ENCODE peak calls at places on chromosomes 6 and 20, in four cellular contexts. One of them, this sample, is unnamed.

GRCh38 chr6:126767741-126768140 is 350.7 kb upstream of the RSPO3 start:
- DNase-seq in upper lobe of left lung: no peak
- DNase-seq in left ventricle myocardium inferior: no peak
- DNase-seq in prostate gland: no peak
- DNase-seq in this sample: no peak

GRCh38 chr6:1604347-1604990 is 5.2 kb upstream of the FOXC1 start:
- DNase-seq in upper lobe of left lung: peak; percentile 56
- DNase-seq in left ventricle myocardium inferior: no peak
- DNase-seq in prostate gland: peak; percentile 58
- DNase-seq in this sample: peak; percentile 67

GRCh38 chr6:21887301-21888185 is 294.0 kb downstream of the SOX4 start:
- DNase-seq in upper lobe of left lung: no peak
- DNase-seq in left ventricle myocardium inferior: peak; percentile 20
- DNase-seq in prostate gland: peak; percentile 28
- DNase-seq in this sample: no peak

GRCh38 chr6:43076093-43076927 is at the start of gene PTK7:
- DNase-seq in upper lobe of left lung: peak; percentile 47
- DNase-seq in left ventricle myocardium inferior: peak; percentile 22
- DNase-seq in prostate gland: peak; percentile 70
- DNase-seq in this sample: peak; percentile 18

GRCh38 chr6:109224107-109224875 is 129.0 kb downstream of the CEP57L1 start:
- DNase-seq in upper lobe of left lung: no peak
- DNase-seq in left ventricle myocardium inferior: no peak
- DNase-seq in prostate gland: no peak
- DNase-seq in this sample: no peak

GRCh38 chr20:44017905-44018683 is 103.4 kb downstream of the TOX2 start:
- DNase-seq in upper lobe of left lung: peak; percentile 88
- DNase-seq in left ventricle myocardium inferior: no peak
- DNase-seq in prostate gland: peak; percentile 40
- DNase-seq in this sample: no peak

GRCh38 chr20:63217706-63218105 is 1.8 kb upstream of the YTHDF1 start:
- DNase-seq in upper lobe of left lung: no peak
- DNase-seq in left ventricle myocardium inferior: no peak
- DNase-seq in prostate gland: no peak
- DNase-seq in this sample: no peak

GRCh38 chr6:17280552-17281090 is 540 bp upstream of the RBM24 start:
- DNase-seq in upper lobe of left lung: no peak
- DNase-seq in left ventricle myocardium inferior: peak; percentile 75
- DNase-seq in prostate gland: no peak
- DNase-seq in this sample: no peak

GRCh38 chr6:81767163-81768000 is 14.9 kb upstream of the TENT5A start:
- DNase-seq in upper lobe of left lung: peak; percentile 62
- DNase-seq in left ventricle myocardium inferior: no peak
- DNase-seq in prostate gland: no peak
- DNase-seq in this sample: no peak

GRCh38 chr20:43853174-43853803 is 61.4 kb upstream of the TOX2 start:
- DNase-seq in upper lobe of left lung: no peak
- DNase-seq in left ventricle myocardium inferior: no peak
- DNase-seq in prostate gland: no peak
- DNase-seq in this sample: no peak

GRCh38 chr6:31351734-31352496 is 5.1 kb downstream of the HLA-B start:
- DNase-seq in upper lobe of left lung: no peak
- DNase-seq in left ventricle myocardium inferior: no peak
- DNase-seq in prostate gland: no peak
- DNase-seq in this sample: no peak

GRCh38 chr6:81340946-81341345 is 411.5 kb downstream of the TENT5A start:
- DNase-seq in upper lobe of left lung: no peak
- DNase-seq in left ventricle myocardium inferior: no peak
- DNase-seq in prostate gland: no peak
- DNase-seq in this sample: no peak

GRCh38 chr6:129672883-129673631 is 36.9 kb downstream of the ARHGAP18 start:
- DNase-seq in upper lobe of left lung: no peak
- DNase-seq in left ventricle myocardium inferior: no peak
- DNase-seq in prostate gland: no peak
- DNase-seq in this sample: no peak

GRCh38 chr6:89404512-89404911 is 7.6 kb downstream of the RRAGD start:
- DNase-seq in upper lobe of left lung: no peak
- DNase-seq in left ventricle myocardium inferior: no peak
- DNase-seq in prostate gland: no peak
- DNase-seq in this sample: no peak

GRCh38 chr20:42938486-42939205 is 251.1 kb downstream of the PTPRT start:
- DNase-seq in upper lobe of left lung: no peak
- DNase-seq in left ventricle myocardium inferior: no peak
- DNase-seq in prostate gland: no peak
- DNase-seq in this sample: no peak

GRCh38 chr20:41048475-41049242 is 20.0 kb downstream of the TOP1 start:
- DNase-seq in upper lobe of left lung: no peak
- DNase-seq in left ventricle myocardium inferior: no peak
- DNase-seq in prostate gland: no peak
- DNase-seq in this sample: no peak

GRCh38 chr6:56751604-56752003 is 108.9 kb upstream of the DST start:
- DNase-seq in upper lobe of left lung: no peak
- DNase-seq in left ventricle myocardium inferior: no peak
- DNase-seq in prostate gland: no peak
- DNase-seq in this sample: no peak

GRCh38 chr6:56906752-56907151 is 48.2 kb upstream of the BEND6 start:
- DNase-seq in upper lobe of left lung: no peak
- DNase-seq in left ventricle myocardium inferior: no peak
- DNase-seq in prostate gland: no peak
- DNase-seq in this sample: no peak

GRCh38 chr6:142903806-142904205 is 41.2 kb downstream of the HIVEP2 start:
- DNase-seq in upper lobe of left lung: no peak
- DNase-seq in left ventricle myocardium inferior: no peak
- DNase-seq in prostate gland: no peak
- DNase-seq in this sample: no peak

GRCh38 chr6:7550433-7550801 is 8.9 kb downstream of the DSP start:
- DNase-seq in upper lobe of left lung: no peak
- DNase-seq in left ventricle myocardium inferior: no peak
- DNase-seq in prostate gland: no peak
- DNase-seq in this sample: no peak

GRCh38 chr20:9838378-9839295 is at the start of gene PAK5:
- DNase-seq in upper lobe of left lung: peak; percentile 68
- DNase-seq in left ventricle myocardium inferior: no peak
- DNase-seq in prostate gland: peak; percentile 82
- DNase-seq in this sample: no peak

GRCh38 chr6:121334299-121335104 is at the start of gene TBC1D32:
- DNase-seq in upper lobe of left lung: peak; percentile 92
- DNase-seq in left ventricle myocardium inferior: peak; percentile 92
- DNase-seq in prostate gland: peak; percentile 85
- DNase-seq in this sample: peak; percentile 80

GRCh38 chr6:83192456-83192855 is 609 bp downstream of the PGM3 start:
- DNase-seq in upper lobe of left lung: no peak
- DNase-seq in left ventricle myocardium inferior: no peak
- DNase-seq in prostate gland: no peak
- DNase-seq in this sample: no peak

GRCh38 chr6:5133943-5134342 is 48.8 kb downstream of the PPP1R3G start:
- DNase-seq in upper lobe of left lung: no peak
- DNase-seq in left ventricle myocardium inferior: no peak
- DNase-seq in prostate gland: no peak
- DNase-seq in this sample: no peak

GRCh38 chr6:42263165-42263852 is 45.6 kb upstream of the MRPS10 start:
- DNase-seq in upper lobe of left lung: no peak
- DNase-seq in left ventricle myocardium inferior: no peak
- DNase-seq in prostate gland: no peak
- DNase-seq in this sample: no peak

GRCh38 chr20:48398506-48399449 is 429.0 kb downstream of the PREX1 start:
- DNase-seq in upper lobe of left lung: no peak
- DNase-seq in left ventricle myocardium inferior: no peak
- DNase-seq in prostate gland: no peak
- DNase-seq in this sample: no peak

DNA sequence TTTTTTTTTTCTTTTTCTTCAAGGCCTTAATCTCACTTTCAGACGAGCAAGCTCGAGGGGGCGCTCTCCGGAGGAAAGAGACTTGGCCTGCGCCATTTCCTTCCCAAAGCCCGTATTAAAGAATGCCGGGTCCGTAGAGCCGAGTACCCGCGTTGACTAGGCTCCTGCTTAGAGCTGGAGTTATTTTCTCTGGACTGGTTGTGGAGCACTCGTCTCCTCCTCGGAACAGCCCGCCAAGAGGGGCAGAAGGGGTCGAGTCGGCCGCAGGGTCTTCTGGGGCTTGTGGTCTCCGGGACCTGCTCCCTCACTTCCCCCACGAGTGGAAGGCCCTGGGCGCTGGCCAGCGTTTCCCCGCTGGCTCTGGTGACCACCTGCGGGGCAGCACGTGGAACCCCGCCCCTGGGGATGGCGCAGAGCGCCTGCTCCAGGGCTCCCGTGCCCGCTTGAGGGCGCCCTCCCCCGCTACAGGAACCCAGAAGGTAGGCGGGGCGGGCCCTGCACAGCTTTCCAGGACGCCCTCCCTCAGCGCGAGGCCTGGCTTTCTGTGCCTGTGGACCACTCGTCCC is 2.7 kb upstream of the MEI4 start:
- DNase-seq in upper lobe of left lung: no peak
- DNase-seq in left ventricle myocardium inferior: peak; percentile 31
- DNase-seq in prostate gland: no peak
- DNase-seq in this sample: no peak
- TF ChIP-seq CTCF in upper lobe of left lung: no peak
- TF ChIP-seq CTCF in left ventricle myocardium inferior: peak; percentile 31
- TF ChIP-seq CTCF in prostate gland: no peak
- TF ChIP-seq CTCF in this sample: no peak

GRCh38 chr20:51160011-51160410 is 137.1 kb upstream of the KCNG1 start:
- DNase-seq in upper lobe of left lung: no peak
- DNase-seq in left ventricle myocardium inferior: no peak
- DNase-seq in prostate gland: no peak
- DNase-seq in this sample: no peak
- H3K27me3 ChIP-seq in upper lobe of left lung: no peaks in the 10 kb centered on the region
- H3K27me3 ChIP-seq in left ventricle myocardium inferior: peaks cover 99% of the 10 kb centered on the region
- H3K27me3 ChIP-seq in prostate gland: no peaks in the 10 kb centered on the region
- H3K27me3 ChIP-seq in this sample: peaks cover 30% of the 10 kb centered on the region

DNA sequence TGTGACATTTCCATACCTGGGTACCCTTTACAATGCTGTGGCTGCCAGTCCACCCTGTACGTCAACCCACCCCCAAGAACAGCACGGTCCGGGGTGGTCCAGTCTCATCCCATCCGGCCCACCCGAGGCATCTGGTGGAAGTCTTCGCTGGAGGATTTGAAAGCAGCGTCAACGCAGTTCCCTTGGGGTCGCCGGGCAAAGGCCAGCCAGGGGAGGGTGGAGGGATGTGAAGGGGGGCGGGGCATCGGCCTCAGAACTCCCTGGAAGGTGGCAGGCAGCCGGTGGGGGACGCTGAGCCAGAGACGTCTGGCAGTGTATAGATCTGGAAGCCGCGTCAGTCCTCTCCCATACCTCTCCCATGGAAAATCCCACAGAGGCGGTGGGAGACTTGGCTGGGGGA is 1944.0 kb upstream of the DEFB115 start:
- DNase-seq in upper lobe of left lung: no peak
- DNase-seq in left ventricle myocardium inferior: no peak
- DNase-seq in prostate gland: no peak
- DNase-seq in this sample: no peak
- H3K9me3 ChIP-seq in upper lobe of left lung: peaks cover 3% of the 10 kb centered on the region
- H3K9me3 ChIP-seq in left ventricle myocardium inferior: peaks cover 7% of the 10 kb centered on the region
- H3K9me3 ChIP-seq in prostate gland: no peaks in the 10 kb centered on the region
- H3K9me3 ChIP-seq in this sample: no peaks in the 10 kb centered on the region

DNA sequence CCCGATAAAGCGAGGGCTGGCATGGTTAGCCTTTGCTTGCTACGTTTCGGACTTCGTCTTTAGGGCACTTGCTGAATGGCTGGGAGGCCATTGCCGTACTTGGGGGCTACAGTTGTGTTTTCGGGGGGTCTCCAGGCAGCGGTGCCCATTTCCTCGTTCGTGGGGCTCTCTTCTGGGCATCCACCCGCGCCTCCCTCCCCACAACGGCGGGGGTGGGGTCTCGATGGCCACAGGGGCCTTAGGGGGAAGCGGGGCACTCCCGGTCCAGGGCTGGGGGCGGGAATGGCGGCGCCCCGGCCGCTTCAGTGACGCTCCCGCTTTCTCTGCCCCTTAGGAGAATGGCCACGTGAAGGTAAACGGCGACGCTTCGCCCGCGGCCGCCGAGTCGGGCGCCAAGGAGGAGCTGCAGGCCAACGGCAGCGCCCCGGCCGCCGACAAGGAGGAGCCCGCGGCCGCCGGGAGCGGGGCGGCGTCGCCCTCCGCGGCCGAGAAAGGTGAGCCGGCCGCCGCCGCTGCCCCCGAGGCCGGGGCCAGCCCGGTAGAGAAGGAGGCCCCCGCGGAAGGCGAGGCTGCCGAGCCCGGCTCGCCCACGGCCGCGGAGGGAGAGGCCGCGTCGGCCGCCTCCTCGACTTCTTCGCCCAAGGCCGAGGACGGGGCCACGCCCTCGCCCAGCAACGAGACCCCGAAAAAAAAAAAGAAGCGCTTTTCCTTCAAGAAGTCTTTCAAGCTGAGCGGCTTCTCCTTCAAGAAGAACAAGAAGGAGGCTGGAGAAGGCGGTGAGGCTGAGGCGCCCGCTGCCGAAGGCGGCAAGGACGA is 2.4 kb downstream of the MARCKS start:
- DNase-seq in upper lobe of left lung: no peak
- DNase-seq in left ventricle myocardium inferior: peak; percentile 38
- DNase-seq in prostate gland: peak; percentile 28
- DNase-seq in this sample: no peak
- TF ChIP-seq CTCF in upper lobe of left lung: no peak
- TF ChIP-seq CTCF in left ventricle myocardium inferior: peak; percentile 32
- TF ChIP-seq CTCF in prostate gland: no peak
- TF ChIP-seq CTCF in this sample: no peak

DNA sequence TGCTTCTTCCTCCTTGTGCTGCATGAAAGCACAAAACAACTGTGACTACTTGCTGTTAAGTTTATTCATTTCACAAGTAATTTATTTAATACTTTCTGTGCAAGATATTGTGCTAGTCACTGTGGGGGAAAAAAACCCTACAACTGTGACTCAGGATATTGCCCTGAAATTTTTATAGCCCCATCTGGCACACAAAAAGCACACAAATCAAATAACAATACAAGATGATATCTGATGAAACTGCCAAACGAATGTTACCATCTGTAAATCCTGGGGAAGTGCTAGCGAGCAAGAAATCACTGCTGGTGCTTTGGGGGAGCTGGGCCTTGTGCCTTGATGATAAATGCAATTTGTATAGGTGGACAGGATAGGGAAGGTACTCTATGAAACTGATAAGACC is 115.5 kb downstream of the RTN4IP1 start:
- DNase-seq in upper lobe of left lung: no peak
- DNase-seq in left ventricle myocardium inferior: no peak
- DNase-seq in prostate gland: no peak
- DNase-seq in this sample: no peak
- H3K27me3 ChIP-seq in upper lobe of left lung: no peaks in the 10 kb centered on the region
- H3K27me3 ChIP-seq in left ventricle myocardium inferior: peaks cover 44% of the 10 kb centered on the region
- H3K27me3 ChIP-seq in prostate gland: no peaks in the 10 kb centered on the region
- H3K27me3 ChIP-seq in this sample: no peaks in the 10 kb centered on the region